ENCODE peak calls at places on chromosome 21, in seven cellular contexts. O, J, L, V, C, A and E are unnamed samples.

GRCh38 chr21:43599728-43600127 is 59.6 kb downstream of the HSF2BP start:
- DNase-seq in V (no peak), L (no peak), A (no peak), O (no peak), J (no peak), C (no peak), E (no peak)

GRCh38 chr21:40143822-40144525 is 276.7 kb downstream of the PCP4 start:
- DNase-seq in A (peak), C (no peak), V (no peak), O (no peak), L (peak), J (no peak), E (peak)

GRCh38 chr21:39312112-39313041 is 1.1 kb downstream of the BRWD1 start:
- DNase-seq in C (peak), V (peak), O (peak), L (peak), A (peak), J (peak), E (peak)

GRCh38 chr21:44427241-44428120 is 27.8 kb upstream of the LRRC3 start:
- DNase-seq in A (no peak), V (no peak), O (no peak), L (no peak), C (no peak), J (no peak), E (no peak)

GRCh38 chr21:26965567-26966359 is 1.1 kb downstream of the ADAMTS5 start:
- DNase-seq in C (no peak), L (peak), J (peak), V (peak), O (no peak), A (peak), E (no peak)

GRCh38 chr21:20250337-20250736 is 747.9 kb upstream of the NCAM2 start:
- DNase-seq in O (no peak), C (no peak), V (no peak), A (no peak), J (no peak), L (no peak), E (no peak)

GRCh38 chr21:35933466-35933865 is 126.9 kb downstream of the SETD4 start:
- DNase-seq in O (no peak), C (peak), L (peak), J (peak), A (no peak), V (peak), E (peak)

GRCh38 chr21:36381841-36382589 is 3.2 kb upstream of the CHAF1B start:
- DNase-seq in C (no peak), O (no peak), L (no peak), J (no peak), V (no peak), A (no peak), E (no peak)

GRCh38 chr21:26966360-26966977 is 419 bp downstream of the ADAMTS5 start:
- DNase-seq in O (no peak), C (no peak), A (no peak), L (no peak), J (no peak), V (peak), E (no peak)

GRCh38 chr21:17931080-17931479 is 111.9 kb upstream of the C21orf91 start:
- DNase-seq in C (no peak), V (no peak), L (no peak), J (no peak), A (no peak), O (peak), E (no peak)

GRCh38 chr21:39175154-39175553 is 8.1 kb downstream of the PSMG1 start:
- DNase-seq in C (no peak), J (no peak), V (no peak), L (no peak), A (no peak), O (no peak), E (no peak)

GRCh38 chr21:29117372-29117955 is 13.0 kb upstream of the MAP3K7CL start:
- DNase-seq in O (peak), C (no peak), A (no peak), L (no peak), J (no peak), V (no peak), E (no peak)
- H3K4me3 ChIP-seq in O (peak), C (no peak), A (no peak), L (no peak), J (no peak), V (no peak), E (no peak)

DNA sequence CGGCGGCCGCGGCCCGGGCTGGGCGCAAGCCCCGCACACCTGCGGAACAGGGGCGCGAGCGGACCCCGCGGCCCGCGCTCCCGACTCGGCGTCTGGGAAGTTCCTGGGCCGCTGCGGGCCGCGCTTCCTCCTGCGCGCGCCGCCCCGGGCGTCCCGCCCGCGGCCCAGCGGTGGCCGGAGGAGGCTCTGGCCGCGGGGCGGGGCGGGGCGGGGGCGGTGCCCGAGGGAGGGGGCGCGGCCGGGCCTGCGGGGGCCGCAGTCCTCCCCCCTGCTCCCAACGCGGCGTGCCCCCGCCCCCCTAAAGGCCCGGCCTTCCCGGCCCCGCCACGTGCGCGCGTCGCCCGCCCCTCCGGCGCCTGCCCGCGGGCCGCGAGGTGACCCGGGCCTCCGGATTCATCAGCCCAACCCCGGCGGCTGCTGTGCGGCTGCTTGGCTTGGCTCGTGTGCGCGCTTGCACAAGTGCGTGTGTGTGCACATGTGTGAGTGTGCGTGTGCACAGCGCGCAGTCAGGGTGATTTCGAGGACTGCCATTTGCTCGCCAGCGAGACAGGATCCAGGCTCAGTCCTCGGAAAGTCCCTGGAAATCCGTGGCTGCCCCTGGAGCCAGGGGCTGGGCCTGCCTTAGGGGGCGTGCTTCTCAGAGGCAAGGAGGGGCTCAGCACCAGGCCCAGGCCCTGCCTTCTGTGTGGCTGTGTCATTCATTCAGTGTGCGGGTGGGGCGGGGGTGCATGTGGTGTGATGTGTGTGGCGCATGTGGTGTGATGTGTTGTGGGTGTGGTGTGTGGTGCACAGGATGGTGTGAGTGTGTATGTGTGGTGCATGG is at the start of gene C2CD2:
- DNase-seq in L (peak), J (peak), V (peak), A (peak), O (no peak), C (no peak), E (no peak)
- TF ChIP-seq POLR2A in L (no peak), J (no peak), V (peak), A (no peak), O (peak), C (peak), E (no peak)

DNA sequence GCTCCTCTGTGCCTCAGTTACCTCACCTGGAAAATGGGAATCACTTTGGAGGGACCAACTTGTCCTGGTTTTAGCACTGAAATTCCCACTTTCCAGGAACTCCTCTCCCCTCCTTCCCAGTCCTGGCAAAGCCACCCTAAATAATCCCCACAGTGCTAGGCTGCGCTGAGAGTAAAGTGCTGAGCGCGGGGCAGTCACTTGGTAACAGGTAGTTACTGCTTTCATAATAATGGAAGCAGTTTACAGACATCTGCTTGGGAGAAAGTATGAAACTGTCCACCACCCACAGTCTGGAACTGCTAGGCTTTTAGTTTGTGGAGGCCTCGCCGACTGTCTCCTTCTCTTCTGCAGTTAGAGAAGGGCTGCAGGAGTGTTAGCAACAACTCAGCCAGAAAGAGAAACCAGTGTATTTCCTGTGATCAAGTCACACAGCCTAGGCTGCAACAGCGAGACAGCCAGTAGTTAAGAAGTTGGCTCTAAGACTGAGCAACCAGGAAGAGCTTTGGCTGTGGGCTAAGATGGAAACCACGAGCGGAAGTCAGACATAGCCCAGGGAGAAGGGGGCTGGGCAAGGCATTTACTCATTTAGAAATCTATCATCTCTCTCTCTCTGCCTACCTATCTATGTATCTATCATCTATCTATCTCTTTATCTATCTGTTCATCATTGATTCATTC is 30.8 kb upstream of the ABCG1 start:
- DNase-seq in L (peak), J (no peak), C (peak), V (peak), O (peak), A (peak), E (no peak)
- H3K4me3 ChIP-seq in L (no peak), J (no peak), C (no peak), V (no peak), O (peak), A (no peak), E (no peak)

GRCh38 chr21:45550552-45551210 is 8.4 kb upstream of the SLC19A1 start:
- DNase-seq in C (no peak), A (no peak), V (peak), O (peak), L (peak), J (peak), E (no peak)
- TF ChIP-seq POLR2A in C (no peak), A (no peak), V (no peak), O (peak), L (peak), J (no peak), E (no peak)

GRCh38 chr21:41361053-41361785 is 608 bp upstream of the MX2 start:
- DNase-seq in L (no peak), V (no peak), A (no peak), O (no peak), C (no peak), J (no peak), E (no peak)
- H3K4me3 ChIP-seq in L (peak), V (no peak), A (peak), O (peak), C (peak), J (no peak), E (peak)

DNA sequence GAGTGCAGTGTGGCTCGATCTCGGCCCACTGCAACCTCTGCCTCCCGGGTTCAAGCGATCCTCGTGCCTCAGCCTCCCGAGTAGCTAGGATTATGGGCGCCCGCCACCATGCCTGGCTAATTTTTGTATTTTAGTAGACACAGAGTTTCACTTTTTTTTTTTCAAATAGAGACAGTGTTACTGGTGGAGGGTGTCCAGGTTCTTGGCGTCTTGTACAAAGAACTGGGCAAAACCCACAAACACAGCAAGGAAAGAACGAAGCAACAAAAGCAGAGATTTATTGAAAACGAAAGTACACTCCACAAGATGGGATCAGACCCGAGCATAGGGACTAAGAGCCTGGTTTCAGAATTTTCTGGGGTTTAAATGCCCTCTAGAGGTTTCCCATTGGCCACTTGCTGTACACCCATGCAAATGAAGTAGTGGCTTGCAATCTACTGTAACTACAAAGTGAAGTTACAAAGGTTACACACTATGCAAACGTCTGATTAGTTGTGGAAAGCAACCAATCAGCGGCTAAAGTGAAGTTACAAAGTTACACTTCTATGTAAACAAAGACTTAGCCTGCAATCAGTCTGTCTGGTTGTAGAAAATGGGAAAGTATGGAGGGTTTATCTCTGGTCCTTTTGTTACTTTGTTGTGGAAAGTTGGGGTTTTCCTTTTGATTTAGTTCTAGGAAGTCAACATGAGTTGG is 199.1 kb downstream of the DYRK1A start:
- DNase-seq in C (no peak), J (no peak), L (no peak), O (no peak), V (no peak), A (no peak), E (no peak)
- TF ChIP-seq POLR2A in C (no peak), J (no peak), L (no peak), O (no peak), V (no peak), A (no peak), E (no peak)

GRCh38 chr21:41678944-41679343 is 87.9 kb downstream of the RIPK4 start:
- DNase-seq in V (peak), A (peak), O (no peak), J (peak), L (peak), C (peak), E (peak)

GRCh38 chr21:41677671-41678015 is 89.2 kb downstream of the RIPK4 start:
- DNase-seq in J (no peak), A (no peak), L (no peak), C (no peak), O (no peak), V (no peak), E (no peak)

GRCh38 chr21:41676198-41676597 is 90.7 kb downstream of the RIPK4 start:
- DNase-seq in J (no peak), A (no peak), O (no peak), C (no peak), L (no peak), V (no peak), E (no peak)

GRCh38 chr21:41680444-41681335 is 86.2 kb downstream of the RIPK4 start:
- DNase-seq in O (no peak), A (no peak), J (no peak), L (no peak), V (no peak), C (no peak), E (no peak)

GRCh38 chr21:41678016-41678935 is 88.6 kb downstream of the RIPK4 start:
- DNase-seq in L (peak), V (no peak), A (peak), O (no peak), C (no peak), J (no peak), E (no peak)
- H3K4me3 ChIP-seq in L (no peak), V (no peak), A (no peak), O (no peak), C (no peak), J (no peak), E (no peak)

DNA sequence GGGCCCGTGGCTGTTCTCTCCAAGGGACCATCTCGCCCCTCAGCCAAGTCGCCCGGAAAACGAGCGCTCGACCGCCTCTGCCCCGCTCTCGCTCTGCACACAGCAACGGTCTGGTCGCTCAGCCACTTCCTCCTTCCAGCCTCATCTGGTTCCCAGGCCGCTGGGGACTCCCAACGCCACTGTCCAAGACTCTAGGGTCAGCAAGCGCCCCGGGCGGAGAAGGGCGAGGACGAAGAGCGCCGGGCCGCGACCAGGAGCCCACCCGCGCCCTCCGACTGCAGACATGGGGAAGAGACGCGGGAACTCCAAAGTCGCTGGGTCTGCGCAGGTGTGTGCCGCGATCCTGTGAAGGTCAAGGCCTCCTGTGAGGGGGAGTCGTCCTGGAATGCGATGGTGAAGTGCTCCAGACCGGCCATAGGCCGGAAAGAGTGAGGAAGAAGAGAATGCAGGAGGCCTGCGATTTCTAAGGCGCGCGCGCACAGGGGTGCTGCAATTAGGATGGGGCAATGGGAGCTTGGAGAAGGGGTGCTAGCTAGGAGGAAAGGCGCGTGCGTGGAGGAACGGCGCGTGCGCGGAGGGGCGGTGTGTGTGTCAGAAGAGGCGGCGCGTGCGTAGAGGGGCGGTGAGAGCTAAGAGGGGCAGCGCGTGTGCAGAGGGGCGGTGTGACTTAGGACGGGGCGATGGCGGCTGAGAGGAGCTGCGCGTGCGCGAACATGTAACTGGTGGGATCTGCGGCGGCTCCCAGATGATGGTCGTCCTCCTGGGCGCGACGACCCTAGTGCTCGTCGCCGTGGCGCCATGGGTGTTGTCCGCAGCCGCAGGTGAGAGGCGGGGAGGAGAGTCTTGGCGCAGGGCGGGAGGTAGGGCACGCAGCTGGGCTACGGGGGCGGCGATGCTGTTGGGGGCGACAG is at the start of gene IFNAR1:
- DNase-seq in V (peak), J (peak), A (peak), O (peak), C (peak), L (peak), E (peak)
- TF ChIP-seq POLR2A in V (peak), J (peak), A (no peak), O (peak), C (peak), L (peak), E (peak)

GRCh38 chr21:7957713-7958064 is 2563.7 kb upstream of the TPTE start:
- DNase-seq in O (no peak), V (no peak), L (no peak), A (no peak), J (no peak), C (no peak), E (no peak)
- H3K4me3 ChIP-seq in O (no peak), V (no peak), L (no peak), A (no peak), J (no peak), C (no peak), E (no peak)

GRCh38 chr21:29987762-29988161 is 48.0 kb upstream of the GRIK1 start:
- DNase-seq in C (no peak), L (no peak), A (no peak), J (no peak), V (no peak), O (no peak), E (no peak)
- TF ChIP-seq POLR2A in C (no peak), L (no peak), A (no peak), J (no peak), V (no peak), O (no peak), E (no peak)